ENCODE peak calls at places on chromosomes 13 and 19, in seven cellular contexts. H is endothelial cell of umbilical vein, E is breast epithelium, J is ovary, L is tibial artery, F is AG09309, O is ascending aorta. B is an unnamed sample.

GRCh38 chr13:106450991-106451390 is 84.5 kb downstream of the EFNB2 start:
- DNase-seq in H (no peak), J (no peak), L (no peak), O (no peak), E (no peak), F (no peak), B (no peak)

GRCh38 chr19:52474351-52475127 is 21.2 kb downstream of the ZNF578 start:
- DNase-seq in J (no peak), F (no peak), H (no peak), L (no peak), E (no peak), O (no peak), B (no peak)

GRCh38 chr19:9786819-9787218 is 18.3 kb upstream of the ZNF846 start:
- DNase-seq in L (no peak), H (no peak), F (no peak), E (no peak), J (no peak), O (no peak), B (no peak)

GRCh38 chr19:6063576-6063961 is 46.7 kb downstream of the RFX2 start:
- DNase-seq in J (no peak), E (no peak), O (peak), H (no peak), L (no peak), F (no peak), B (no peak)

GRCh38 chr13:37187110-37187509 is 81.6 kb upstream of the CSNK1A1L start:
- DNase-seq in L (no peak), J (no peak), O (no peak), E (peak), H (no peak), F (peak), B (peak)

GRCh38 chr13:43363156-43363918 is 340.0 kb downstream of the DNAJC15 start:
- DNase-seq in H (peak), E (no peak), O (no peak), F (peak), L (no peak), J (no peak), B (no peak)

GRCh38 chr13:109759609-109760008 is 26.8 kb downstream of the IRS2 start:
- DNase-seq in E (no peak), L (no peak), J (no peak), O (no peak), H (no peak), F (no peak), B (no peak)

GRCh38 chr13:42076309-42076713 is 27.9 kb downstream of the DGKH start:
- DNase-seq in O (no peak), H (no peak), F (no peak), J (no peak), L (no peak), E (no peak), B (no peak)

GRCh38 chr13:98650376-98651107 is 73.6 kb upstream of the STK24 start:
- DNase-seq in H (no peak), F (no peak), L (no peak), E (peak), O (no peak), J (no peak), B (no peak)

GRCh38 chr19:35977446-35978222 is 17.4 kb upstream of the SDHAF1 start:
- DNase-seq in O (no peak), H (no peak), F (no peak), L (no peak), J (no peak), E (no peak), B (no peak)

GRCh38 chr13:49329831-49330545 is 82.3 kb downstream of the CDADC1 start:
- DNase-seq in O (no peak), J (peak), F (no peak), L (no peak), H (no peak), E (no peak), B (no peak)

GRCh38 chr13:95880346-95880745 is 172.9 kb downstream of the UGGT2 start:
- DNase-seq in H (no peak), J (no peak), L (no peak), E (no peak), F (no peak), O (no peak), B (no peak)

GRCh38 chr19:16153582-16154336 is 10.3 kb downstream of the HSH2D start:
- DNase-seq in H (no peak), J (no peak), O (no peak), E (no peak), F (no peak), L (no peak), B (no peak)

GRCh38 chr19:50515168-50515561 is 1.5 kb upstream of the ASPDH start:
- DNase-seq in F (no peak), E (no peak), O (no peak), H (no peak), J (no peak), L (no peak), B (no peak)

GRCh38 chr13:108176685-108177274 is 38.6 kb downstream of the LIG4 start:
- DNase-seq in F (no peak), L (no peak), H (peak), E (no peak), O (no peak), J (no peak), B (peak)

GRCh38 chr19:10152100-10152499 is 32.4 kb upstream of the EIF3G start:
- DNase-seq in O (no peak), H (no peak), L (no peak), F (no peak), J (no peak), E (no peak), B (no peak)

GRCh38 chr13:110413311-110414040 is 106.4 kb downstream of the COL4A2 start:
- DNase-seq in O (peak), F (no peak), L (no peak), H (no peak), E (peak), J (no peak), B (no peak)

GRCh38 chr19:20051841-20052768 is 12.8 kb upstream of the ZNF682 start:
- DNase-seq in J (peak), F (peak), H (peak), E (peak), O (peak), L (peak), B (peak)

GRCh38 chr19:40305403-40305802 is 20.3 kb upstream of the AKT2 start:
- DNase-seq in H (peak), E (peak), O (peak), F (peak), J (peak), L (peak), B (peak)

GRCh38 chr19:17830567-17831418 is 9.5 kb upstream of the INSL3 start:
- DNase-seq in F (no peak), O (no peak), J (peak), L (no peak), E (no peak), H (peak), B (peak)

GRCh38 chr19:32869369-32870153 is at the start of gene SLC7A9:
- DNase-seq in J (no peak), H (no peak), E (no peak), F (no peak), O (no peak), L (no peak), B (no peak)

GRCh38 chr19:15280048-15280725 is 47.9 kb upstream of the EPHX3 start:
- DNase-seq in E (no peak), L (no peak), O (no peak), F (no peak), H (no peak), J (no peak), B (no peak)

GRCh38 chr19:18520848-18521691 is 800 bp downstream of the ELL start:
- DNase-seq in L (peak), O (peak), F (no peak), H (peak), J (peak), E (no peak), B (no peak)

GRCh38 chr13:24636776-24637175 is 43.4 kb upstream of the ATP12A start:
- DNase-seq in O (no peak), F (no peak), E (no peak), J (no peak), L (no peak), H (no peak), B (no peak)

GRCh38 chr13:34035676-34036325 is 217.9 kb downstream of the RFC3 start:
- DNase-seq in E (no peak), F (no peak), J (no peak), L (no peak), H (no peak), O (no peak), B (no peak)

GRCh38 chr19:45922281-45922680 is 7.7 kb upstream of the NANOS2 start:
- DNase-seq in E (no peak), F (no peak), O (no peak), H (no peak), L (no peak), J (no peak), B (no peak)
- TF ChIP-seq CTCF in E (no peak), F (peak), O (no peak), H (no peak), L (no peak), J (no peak), B (peak)

GRCh38 chr13:29991343-29991742 is 140.9 kb upstream of the UBL3 start:
- DNase-seq in J (no peak), O (no peak), L (no peak), E (no peak), F (peak), H (no peak), B (peak)
- TF ChIP-seq CTCF in J (no peak), O (no peak), L (no peak), E (no peak), F (no peak), H (no peak), B (no peak)

GRCh38 chr19:56120371-56121179 is 520 bp downstream of the ZNF787 start:
- DNase-seq in H (peak), O (peak), E (peak), L (peak), F (no peak), J (peak), B (peak)
- TF ChIP-seq CTCF in H (no peak), O (no peak), E (no peak), L (no peak), F (peak), J (no peak), B (peak)

DNA sequence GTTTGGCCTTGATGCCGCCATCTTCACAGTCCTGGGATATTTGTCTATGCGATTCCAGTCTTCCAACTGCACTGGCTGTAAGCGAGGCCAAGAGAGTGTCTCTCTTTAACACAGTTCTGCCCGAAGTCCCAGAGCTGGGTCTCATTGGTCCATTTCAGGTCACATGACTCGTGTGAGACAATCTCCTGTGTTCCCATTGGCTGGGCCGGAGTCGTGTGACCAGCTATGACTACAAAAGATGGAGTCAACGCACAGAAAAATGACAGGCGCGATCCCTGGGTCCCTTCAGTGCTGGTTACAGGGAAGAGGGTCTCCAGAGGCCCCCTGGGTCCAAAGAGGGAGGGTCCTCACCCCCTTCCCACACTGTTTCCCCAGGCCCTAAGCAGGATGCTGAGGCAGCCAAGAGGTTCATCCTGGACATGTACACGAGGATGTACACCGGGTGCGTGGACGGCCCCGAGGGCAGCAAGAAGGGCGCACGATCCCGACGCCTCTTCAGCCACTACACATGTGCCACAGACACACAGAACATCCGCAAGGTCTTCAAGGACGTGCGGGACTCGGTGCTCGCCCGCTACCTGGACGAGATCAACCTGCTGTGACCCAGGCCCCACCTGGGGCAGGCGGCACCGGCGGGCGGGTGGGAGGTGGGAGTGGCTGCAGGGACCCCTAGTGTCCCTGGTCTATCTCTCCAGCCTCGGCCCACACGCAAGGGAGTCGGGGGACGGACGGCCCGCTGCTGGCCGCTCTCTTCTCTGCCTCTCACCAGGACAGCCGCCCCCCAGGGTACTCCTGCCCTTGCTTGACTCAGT is 15.9 kb upstream of the S1PR4 start:
- DNase-seq in H (no peak), O (no peak), E (no peak), F (no peak), J (no peak), L (no peak), B (no peak)
- TF ChIP-seq CTCF in H (no peak), O (no peak), E (no peak), F (no peak), J (no peak), L (no peak), B (no peak)

GRCh38 chr19:57282011-57282636 is 1.8 kb downstream of the ZNF460 start:
- DNase-seq in J (no peak), H (no peak), F (no peak), O (no peak), L (no peak), E (no peak), B (no peak)

GRCh38 chr19:57276430-57276829 is 3.9 kb upstream of the ZNF460 start:
- DNase-seq in J (no peak), F (no peak), L (no peak), O (no peak), E (no peak), H (no peak), B (no peak)

GRCh38 chr19:57280165-57280912 is at the start of gene ZNF460:
- DNase-seq in E (peak), O (peak), J (peak), F (peak), L (peak), H (peak), B (peak)

GRCh38 chr19:57280913-57281425 is 684 bp downstream of the ZNF460 start:
- DNase-seq in F (no peak), L (no peak), H (no peak), E (no peak), J (no peak), O (no peak), B (no peak)

GRCh38 chr19:57279418-57280164 is 694 bp upstream of the ZNF460 start:
- DNase-seq in O (peak), L (peak), J (peak), H (peak), F (peak), E (peak), B (peak)
- TF ChIP-seq CTCF in O (peak), L (peak), J (no peak), H (no peak), F (peak), E (no peak), B (peak)